ENCODE peak calls at places on chromosome 19, in four cellular contexts. H is DMS153; V is activated effector memory CD4-positive, alpha-beta T cell treated with anti-CD3 and anti-CD28 coated beads, Interleukin-2, amount 50 U/mL, for 16 hours; C is tibial artery. O is an unnamed sample.

GRCh38 chr19:38262585-38263268 is 1.6 kb upstream of the SPINT2 start:
- DNase-seq in H (no peak), C (no peak), V (no peak), O (no peak)

GRCh38 chr19:18915639-18916038 is 3.5 kb downstream of the COPE start:
- DNase-seq in C (no peak), V (peak), H (no peak), O (no peak)

GRCh38 chr19:37991841-37992248 is 84.8 kb downstream of the SIPA1L3 start:
- DNase-seq in H (no peak), V (no peak), C (no peak), O (no peak)

GRCh38 chr19:377801-378581 is 31.0 kb downstream of the C2CD4C start:
- DNase-seq in V (peak), C (no peak), H (no peak), O (no peak)

GRCh38 chr19:35936738-35937268 is 629 bp downstream of the LRFN3 start:
- DNase-seq in V (no peak), C (no peak), H (no peak), O (no peak)

GRCh38 chr19:15640294-15640903 is at the start of gene CYP4F3:
- DNase-seq in H (peak), C (no peak), V (no peak), O (peak)

GRCh38 chr19:39246951-39247669 is 1.5 kb downstream of the IFNL4 start:
- DNase-seq in V (peak), H (peak), C (no peak), O (no peak)

GRCh38 chr19:33212773-33213172 is 12.9 kb downstream of the SLC7A10 start:
- DNase-seq in C (no peak), H (no peak), V (no peak), O (no peak)

GRCh38 chr19:17579523-17580244 is 24.2 kb downstream of the COLGALT1 start:
- DNase-seq in V (no peak), C (no peak), H (peak), O (peak)

GRCh38 chr19:3034845-3035541 is 5.9 kb upstream of the TLE2 start:
- DNase-seq in V (peak), H (no peak), C (peak), O (no peak)

GRCh38 chr19:2255982-2256685 is at the start of gene JSRP1:
- DNase-seq in C (no peak), V (no peak), H (no peak), O (no peak)

GRCh38 chr19:41595258-41595889 is 19.4 kb downstream of the CEACAM21 start:
- DNase-seq in H (peak), V (peak), C (no peak), O (peak)

GRCh38 chr19:33205110-33205509 is 11.0 kb downstream of the LRP3 start:
- DNase-seq in H (no peak), C (no peak), V (no peak), O (no peak)

GRCh38 chr19:4386038-4386782 is 14.1 kb downstream of the SH3GL1 start:
- DNase-seq in H (no peak), V (no peak), C (no peak), O (no peak)

GRCh38 chr19:43781630-43782310 is 997 bp upstream of the KCNN4 start:
- DNase-seq in H (no peak), V (no peak), C (no peak), O (no peak)

GRCh38 chr19:13012690-13013608 is 17.7 kb downstream of the NFIX start:
- DNase-seq in H (no peak), C (peak), V (no peak), O (no peak)

GRCh38 chr19:2813235-2814160 is 6.2 kb upstream of the ZNF554 start:
- DNase-seq in C (no peak), H (no peak), V (no peak), O (no peak)

GRCh38 chr19:35048911-35049411 is 7.4 kb downstream of the HPN start:
- DNase-seq in C (no peak), H (peak), V (no peak), O (no peak)

GRCh38 chr19:7326105-7326877 is 22.4 kb upstream of the ARHGEF18 start:
- DNase-seq in C (peak), H (no peak), V (peak), O (no peak)

GRCh38 chr19:1020868-1021425 is at the start of gene TMEM259:
- DNase-seq in V (peak), C (peak), H (peak), O (peak)

GRCh38 chr19:17602872-17603552 is 47.6 kb downstream of the COLGALT1 start:
- DNase-seq in H (no peak), V (no peak), C (no peak), O (no peak)

GRCh38 chr19:23787106-23787505 is 28.4 kb upstream of the ZNF681 start:
- DNase-seq in C (no peak), V (no peak), H (no peak), O (no peak)

GRCh38 chr19:29845576-29846176 is 33.9 kb downstream of the CCNE1 start:
- DNase-seq in H (no peak), C (no peak), V (peak), O (peak)

O was measured in SHP77 treated with DMSO at 0.1 percent for 48 hours.